ENCODE peak calls at places on chromosomes 2 and 18, in ten cellular contexts. K, V, I, M, U, Z, C, S, H and L are unnamed samples.
A peak's percentile ranks its signal among the peaks of the same experiment; 100 is the strongest.

GRCh38 chr18:65768379-65768778 is 17.6 kb downstream of the CDH7 start:
- DNase-seq in K (no peak), V (no peak), I (no peak), M (no peak), U (no peak), Z (no peak), C (no peak), S (no peak), H (no peak), L (no peak)

GRCh38 chr2:102021776-102022175 is 30.0 kb downstream of the IL1R2 start:
- DNase-seq in K (no peak), V (no peak), I (peak; percentile 44), M (no peak), U (no peak), Z (no peak), C (no peak), S (no peak), H (no peak), L (no peak)

GRCh38 chr2:57296795-57297517 is 749.6 kb upstream of the VRK2 start:
- DNase-seq in K (no peak), V (no peak), I (no peak), M (peak; percentile 70), U (no peak), Z (no peak), C (no peak), S (no peak), H (no peak), L (no peak)

GRCh38 chr2:5123597-5124196 is 568.5 kb upstream of the SOX11 start:
- DNase-seq in K (no peak), V (no peak), I (no peak), M (no peak), U (no peak), Z (no peak), C (no peak), S (no peak), H (no peak), L (no peak)

GRCh38 chr2:126882181-126882580 is 16.5 kb upstream of the TEX51 start:
- DNase-seq in K (no peak), V (no peak), I (no peak), M (no peak), U (no peak), Z (no peak), C (no peak), S (no peak), H (no peak), L (no peak)

GRCh38 chr18:51009071-51009470 is 20.9 kb upstream of the SMAD4 start:
- DNase-seq in K (no peak), V (no peak), I (no peak), M (peak; percentile 44), U (no peak), Z (no peak), C (no peak), S (no peak), H (no peak), L (no peak)

GRCh38 chr2:38971377-38971776 is 81.7 kb downstream of the ARHGEF33 start:
- DNase-seq in K (no peak), V (no peak), I (no peak), M (no peak), U (no peak), Z (no peak), C (no peak), S (no peak), H (no peak), L (no peak)

GRCh38 chr2:105714141-105714540 is 30.6 kb upstream of the NCK2 start:
- DNase-seq in K (no peak), V (no peak), I (no peak), M (no peak), U (no peak), Z (no peak), C (no peak), S (no peak), H (no peak), L (no peak)

GRCh38 chr18:23585007-23585871 is 1.1 kb downstream of the NPC1 start:
- DNase-seq in K (no peak), V (peak; percentile 35), I (peak; percentile 34), M (peak; percentile 48), U (no peak), Z (peak; percentile 66), C (no peak), S (no peak), H (no peak), L (no peak)

GRCh38 chr2:106972782-106973181 is 86.8 kb upstream of the ST6GAL2 start:
- DNase-seq in K (no peak), V (no peak), I (no peak), M (peak; percentile 63), U (no peak), Z (no peak), C (no peak), S (no peak), H (no peak), L (no peak)

GRCh38 chr18:13608791-13609552 is 117.4 kb downstream of the FAM210A start:
- DNase-seq in K (no peak), V (peak; percentile 65), I (no peak), M (no peak), U (no peak), Z (no peak), C (no peak), S (no peak), H (no peak), L (no peak)

GRCh38 chr18:4024702-4025101 is 430.4 kb downstream of the DLGAP1 start:
- DNase-seq in K (no peak), V (no peak), I (no peak), M (no peak), U (no peak), Z (no peak), C (no peak), S (no peak), H (no peak), L (no peak)